ENCODE peak calls at places on chromosomes 2 and 18, in five cellular contexts. V is Calu3, K is sigmoid colon, I is H9, J is IMR-90. E is an unnamed sample.

GRCh38 chr2:30230479-30230854 is 867 bp upstream of the LBH start:
- DNase-seq in V (no peak), K (peak), I (peak), J (peak), E (no peak)

GRCh38 chr18:7467708-7468466 is 99.2 kb upstream of the PTPRM start:
- DNase-seq in V (no peak), K (no peak), I (no peak), J (peak), E (no peak)

GRCh38 chr18:1846640-1847039 is 724.7 kb downstream of the METTL4 start:
- DNase-seq in V (no peak), K (no peak), I (no peak), J (no peak), E (no peak)

GRCh38 chr18:5582054-5582453 is 38.3 kb upstream of the EPB41L3 start:
- DNase-seq in V (no peak), K (no peak), I (peak), J (peak), E (no peak)

GRCh38 chr18:13397504-13398163 is 179.1 kb downstream of the LDLRAD4 start:
- DNase-seq in V (no peak), K (no peak), I (no peak), J (no peak), E (no peak)

GRCh38 chr18:33821503-33821902 is 243.5 kb downstream of the ASXL3 start:
- DNase-seq in V (no peak), K (no peak), I (no peak), J (peak), E (no peak)

GRCh38 chr18:78875268-78875997 is 104.2 kb upstream of the SALL3 start:
- DNase-seq in V (no peak), K (no peak), I (peak), J (no peak), E (peak)

GRCh38 chr2:167733750-167734149 is 513.6 kb downstream of the STK39 start:
- DNase-seq in V (no peak), K (no peak), I (no peak), J (peak), E (no peak)

GRCh38 chr2:127648321-127648720 is 2.4 kb downstream of the GPR17 start:
- DNase-seq in V (no peak), K (peak), I (no peak), J (no peak), E (no peak)

GRCh38 chr18:36354989-36355388 is 57.5 kb downstream of the FHOD3 start:
- DNase-seq in V (no peak), K (no peak), I (no peak), J (peak), E (no peak)

GRCh38 chr2:72964146-72964525 is 46.8 kb downstream of the EMX1 start:
- DNase-seq in V (no peak), K (no peak), I (no peak), J (no peak), E (no peak)

GRCh38 chr18:76564636-76565237 is 69.7 kb upstream of the ZNF516 start:
- DNase-seq in V (no peak), K (no peak), I (no peak), J (no peak), E (no peak)

DNA sequence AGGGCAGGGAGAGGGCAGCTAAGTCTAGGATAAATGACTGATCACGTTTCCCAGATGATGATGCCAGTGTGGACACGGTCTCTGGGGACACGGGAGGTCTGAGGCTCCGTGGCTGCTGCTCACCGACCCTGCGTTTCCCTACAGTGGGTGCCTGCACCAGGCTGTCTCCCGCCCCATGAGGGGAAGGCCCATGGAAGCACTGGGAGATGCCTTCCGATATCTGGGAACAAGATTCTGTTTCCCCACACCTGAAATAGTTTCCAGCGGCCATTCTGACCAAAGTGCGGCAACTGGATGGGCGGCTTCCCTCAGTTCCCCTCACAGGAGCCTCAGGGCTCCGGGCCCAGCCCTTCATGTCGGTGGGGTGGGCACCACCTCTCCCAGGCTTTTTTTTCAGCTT is 83.1 kb downstream of the EDAR start:
- DNase-seq in V (no peak), K (no peak), I (no peak), J (no peak), E (no peak)
- TF ChIP-seq CTCF in V (no peak), K (no peak), I (no peak), J (no peak), E (no peak)

DNA sequence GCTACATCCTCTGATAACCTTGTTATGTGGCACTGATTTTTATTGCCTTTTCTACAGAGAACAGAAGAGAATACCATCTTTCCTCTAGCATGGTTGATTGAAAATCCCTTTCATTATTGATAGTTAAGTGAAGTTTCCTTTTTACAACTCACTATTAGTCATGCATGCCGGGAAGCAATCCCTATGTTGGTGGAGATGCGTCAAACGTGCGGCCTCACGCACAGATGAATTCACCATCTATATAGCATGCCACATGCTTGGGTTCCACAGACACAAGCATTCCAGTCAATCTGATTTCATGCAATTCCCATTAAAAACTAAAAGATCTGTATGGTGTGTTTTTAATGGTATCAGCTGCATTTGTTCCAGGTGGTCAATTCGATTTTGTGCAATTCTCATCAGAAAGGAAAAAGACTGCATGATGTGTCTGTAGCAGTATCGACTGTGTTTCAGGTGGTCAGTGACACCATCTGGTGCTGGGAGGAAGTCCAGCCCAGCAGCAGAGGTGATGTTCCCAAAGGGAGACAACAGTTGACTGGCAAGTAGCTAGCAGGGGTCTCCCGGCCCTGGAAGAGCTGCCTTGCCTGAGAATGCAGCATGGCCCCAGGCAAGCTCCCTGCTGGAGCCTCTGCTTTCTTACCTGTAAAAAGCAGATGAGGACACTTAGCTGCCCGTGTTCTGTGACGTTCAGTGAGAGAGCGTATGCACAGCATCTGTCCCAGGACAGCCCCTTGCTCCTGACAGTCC is 151.3 kb upstream of the NCK2 start:
- DNase-seq in V (no peak), K (no peak), I (peak), J (peak), E (no peak)
- TF ChIP-seq CTCF in V (no peak), K (no peak), I (peak), J (no peak), E (no peak)

DNA sequence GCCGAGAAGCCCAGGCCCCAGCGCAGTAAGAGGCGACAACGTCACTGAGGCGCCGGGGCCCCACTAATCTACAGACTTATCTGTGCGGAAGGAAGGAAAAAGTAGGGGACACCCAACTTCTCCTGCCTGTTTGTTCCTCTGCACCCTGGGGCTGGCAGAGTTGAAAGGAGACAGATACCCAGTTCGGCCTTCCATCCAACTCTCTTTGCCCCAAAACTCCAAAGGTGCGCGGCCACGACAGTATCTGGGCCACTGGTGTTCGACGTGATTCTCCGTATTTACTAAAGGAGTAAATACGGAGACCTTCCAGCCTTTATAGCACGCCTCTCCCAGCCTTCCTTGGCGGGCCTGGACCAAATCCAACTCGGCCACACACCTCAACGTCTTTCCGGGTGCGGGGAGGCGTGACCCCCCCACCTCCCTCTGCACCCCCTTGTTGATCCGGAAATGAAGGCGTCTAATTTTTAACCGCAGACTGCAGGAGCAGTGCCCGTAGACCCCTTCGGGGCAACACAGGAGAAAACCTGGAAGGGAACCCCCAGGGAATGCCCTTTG is 1.6 kb downstream of the SMAD7 start:
- DNase-seq in V (peak), K (peak), I (no peak), J (no peak), E (peak)
- TF ChIP-seq CTCF in V (no peak), K (no peak), I (no peak), J (no peak), E (no peak)

GRCh38 chr2:39120521-39120770 is 405 bp downstream of the SOS1 start:
- DNase-seq in V (no peak), K (no peak), I (no peak), J (no peak), E (no peak)
- TF ChIP-seq CTCF in V (no peak), K (no peak), I (no peak), J (no peak), E (no peak)

GRCh38 chr2:86243950-86244733 is 44.9 kb downstream of the MRPL35 start:
- DNase-seq in V (no peak), K (peak), I (no peak), J (no peak), E (peak)
- TF ChIP-seq CTCF in V (no peak), K (no peak), I (peak), J (no peak), E (no peak)

GRCh38 chr2:233866479-233866878 is 1.7 kb downstream of the MSL3B start:
- DNase-seq in V (no peak), K (no peak), I (no peak), J (no peak), E (no peak)

GRCh38 chr2:233862261-233862768 is 5.9 kb downstream of the MSL3B start:
- DNase-seq in V (no peak), K (no peak), I (no peak), J (no peak), E (no peak)

GRCh38 chr2:233871432-233871831 is 3.2 kb upstream of the MSL3B start:
- DNase-seq in V (no peak), K (no peak), I (no peak), J (no peak), E (no peak)

GRCh38 chr2:233867993-233868532 is at the start of gene MSL3B:
- DNase-seq in V (peak), K (no peak), I (peak), J (peak), E (peak)

DNA sequence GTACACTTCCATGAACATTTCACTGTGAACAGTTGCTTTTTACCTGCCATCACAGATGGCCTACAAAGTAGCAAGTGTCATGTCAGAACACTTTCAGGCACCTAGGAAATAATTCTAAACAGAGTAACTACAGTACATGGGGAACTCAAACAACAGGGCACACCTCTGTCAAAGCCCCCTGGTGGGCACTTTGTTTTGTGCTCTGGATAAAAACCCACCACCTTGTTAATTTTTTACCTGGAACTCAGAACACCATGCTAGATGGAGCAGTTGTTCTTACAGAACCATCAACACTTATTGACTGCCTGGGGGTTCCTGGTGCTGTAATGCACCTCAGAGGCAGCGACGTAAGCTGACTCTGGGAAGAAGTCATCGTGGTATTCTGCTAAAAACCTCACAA is 2.3 kb downstream of the MSL3B start:
- DNase-seq in V (peak), K (no peak), I (peak), J (no peak), E (no peak)
- TF ChIP-seq CTCF in V (peak), K (no peak), I (peak), J (no peak), E (no peak)

DNA sequence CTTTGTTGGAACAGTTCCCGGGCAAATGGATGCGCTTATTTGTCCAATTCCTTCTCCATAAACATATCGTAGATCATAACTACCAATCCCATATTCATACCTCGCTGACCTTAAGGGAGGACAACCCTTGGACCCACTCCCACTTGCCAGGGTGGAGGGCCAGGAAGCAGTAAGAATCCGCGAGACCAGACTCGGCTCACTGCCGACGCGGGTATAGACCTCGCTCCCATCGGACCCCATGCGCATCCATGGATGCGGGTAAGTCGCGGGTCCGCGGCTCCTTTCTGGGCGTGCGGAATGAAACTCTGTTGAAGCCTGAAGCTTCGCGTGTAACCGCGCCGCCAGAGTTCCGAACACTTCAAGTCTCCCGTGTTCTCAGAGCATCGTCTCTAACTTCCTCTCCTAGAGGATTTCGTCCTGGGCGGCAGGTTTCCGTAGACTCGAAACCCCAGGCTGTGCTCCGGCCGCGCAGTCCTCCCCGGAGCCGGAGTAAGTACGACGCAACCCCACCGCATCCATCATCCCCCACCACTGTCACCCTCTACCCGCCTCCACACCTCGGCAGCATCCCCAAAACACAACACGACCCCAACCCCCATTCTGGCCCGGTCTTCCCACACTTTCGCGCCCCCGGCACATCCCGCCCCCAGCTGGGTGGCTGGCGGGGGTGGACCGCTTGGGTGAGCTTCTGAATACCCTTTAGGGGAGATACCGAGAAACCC is 1.0 kb downstream of the DSC3 start:
- DNase-seq in V (peak), K (no peak), I (peak), J (no peak), E (peak)
- TF ChIP-seq CTCF in V (no peak), K (no peak), I (no peak), J (no peak), E (no peak)